ENCODE peak calls at places on chromosome 22, in six cellular contexts. T is cardiac muscle cell, H is endodermal cell, R is stomach, V is Peyer's patch, J is OCI-LY7. U is an unnamed sample. For H3K4me1, the result is how much of the 10 kb centered on the place peaks cover.

GRCh38 chr22:19759459-19759993 is 1.1 kb upstream of the TBX1 start:
- DNase-seq in H (peak), T (no peak), R (no peak), V (no peak), J (no peak), U (no peak)

GRCh38 chr22:17396531-17396930 is 27.3 kb downstream of the CECR2 start:
- DNase-seq in H (no peak), V (no peak), T (no peak), R (no peak), J (no peak), U (no peak)

GRCh38 chr22:19848298-19849224 is 6.1 kb downstream of the GNB1L start:
- DNase-seq in J (no peak), R (peak), H (peak), V (peak), T (no peak), U (peak)

GRCh38 chr22:31212783-31213626 is 907 bp downstream of the LIMK2 start:
- DNase-seq in J (peak), V (peak), T (no peak), R (no peak), H (peak), U (no peak)

GRCh38 chr22:50737728-50738648 is at the start of gene ACR:
- DNase-seq in H (peak), R (peak), V (peak), T (no peak), J (no peak), U (no peak)

GRCh38 chr22:20084547-20085413 is 4.7 kb downstream of the DGCR8 start:
- DNase-seq in V (peak), R (peak), J (peak), H (peak), T (peak), U (no peak)

GRCh38 chr22:33065230-33065629 is 7.0 kb upstream of the SYN3 start:
- DNase-seq in R (no peak), H (no peak), T (no peak), V (no peak), J (no peak), U (no peak)

GRCh38 chr22:31650391-31650790 is 11.6 kb downstream of the PISD start:
- DNase-seq in R (no peak), T (peak), J (no peak), V (no peak), H (no peak), U (no peak)

GRCh38 chr22:30922151-30922611 is 46.4 kb downstream of the MORC2 start:
- DNase-seq in V (peak), T (peak), R (peak), J (peak), H (no peak), U (peak)

GRCh38 chr22:38513063-38513462 is 7.0 kb upstream of the DDX17 start:
- DNase-seq in H (peak), T (no peak), V (no peak), R (no peak), J (peak), U (no peak)

GRCh38 chr22:24434472-24435322 is 7.3 kb downstream of the ADORA2A start:
- DNase-seq in V (peak), H (peak), T (peak), J (peak), R (peak), U (no peak)

GRCh38 chr22:50436841-50437341 is 37.9 kb downstream of the SBF1 start:
- DNase-seq in J (no peak), T (no peak), H (no peak), V (no peak), R (no peak), U (no peak)

GRCh38 chr22:32701021-32701420 is 100.5 kb upstream of the TIMP3 start:
- DNase-seq in V (no peak), J (no peak), R (no peak), H (no peak), T (peak), U (no peak)

GRCh38 chr22:40635008-40635939 is 1.2 kb downstream of the MRTFA start:
- DNase-seq in V (no peak), T (peak), H (peak), R (no peak), J (no peak), U (no peak)

GRCh38 chr22:44668190-44668885 is 33.7 kb upstream of the PRR5 start:
- DNase-seq in V (no peak), J (no peak), R (no peak), T (peak), H (peak), U (no peak)

GRCh38 chr22:44566911-44567310 is 68.9 kb upstream of the RTL6 start:
- DNase-seq in T (no peak), J (no peak), V (peak), R (no peak), H (no peak), U (no peak)

GRCh38 chr22:41768420-41768819 is 32.1 kb upstream of the CCDC134 start:
- DNase-seq in V (no peak), H (no peak), R (no peak), J (no peak), T (peak), U (no peak)

GRCh38 chr22:27203276-27203660 is 545.9 kb downstream of the MIAT start:
- DNase-seq in J (no peak), V (no peak), R (no peak), H (no peak), T (no peak), U (no peak)

GRCh38 chr22:30212363-30212995 is 34.1 kb downstream of the LIF start:
- DNase-seq in V (no peak), J (no peak), R (peak), T (peak), H (no peak), U (no peak)

GRCh38 chr22:40668611-40669390 is 10.5 kb upstream of the MCHR1 start:
- DNase-seq in V (no peak), R (no peak), H (no peak), T (peak), J (no peak), U (no peak)

GRCh38 chr22:39896313-39896996 is 2.9 kb upstream of the ENTHD1 start:
- DNase-seq in V (no peak), J (no peak), H (no peak), R (no peak), T (no peak), U (no peak)

GRCh38 chr22:49976439-49977175 is 16.0 kb downstream of the PIM3 start:
- DNase-seq in T (no peak), R (peak), J (peak), H (no peak), V (no peak), U (no peak)

GRCh38 chr22:44727709-44728108 is 24.7 kb upstream of the ARHGAP8 start:
- DNase-seq in V (no peak), R (no peak), H (no peak), J (no peak), T (no peak), U (no peak)

GRCh38 chr22:50118557-50119168 is 28.9 kb downstream of the MOV10L1 start:
- DNase-seq in V (no peak), H (no peak), T (peak), R (no peak), J (no peak), U (no peak)

GRCh38 chr22:40332319-40332781 is 13.9 kb upstream of the ADSL start:
- DNase-seq in H (peak), T (peak), V (no peak), J (no peak), R (no peak), U (no peak)

GRCh38 chr22:17283423-17283822 is 64.2 kb upstream of the ADA2 start:
- DNase-seq in V (no peak), H (peak), R (no peak), T (no peak), J (no peak), U (no peak)

GRCh38 chr22:39621826-39622225 is 51.3 kb downstream of the CACNA1I start:
- DNase-seq in J (no peak), V (no peak), R (no peak), H (no peak), T (no peak), U (no peak)

GRCh38 chr22:33529424-33530113 is 390.7 kb downstream of the LARGE1 start:
- DNase-seq in R (no peak), H (no peak), V (no peak), J (no peak), T (peak), U (no peak)

GRCh38 chr22:49913026-49913425 is 5.2 kb downstream of the ALG12 start:
- DNase-seq in H (no peak), R (no peak), V (no peak), T (no peak), J (no peak), U (no peak)

GRCh38 chr22:29269731-29270474 is 1.8 kb downstream of the EWSR1 start:
- DNase-seq in R (no peak), V (no peak), H (no peak), T (peak), J (peak), U (no peak)

GRCh38 chr22:31620756-31621480 is 41.1 kb downstream of the PISD start:
- DNase-seq in T (no peak), J (no peak), R (no peak), V (no peak), H (no peak), U (no peak)

GRCh38 chr22:38397189-38398097 is 57.6 kb downstream of the KCNJ4 start:
- DNase-seq in R (no peak), T (peak), H (peak), V (peak), J (peak), U (no peak)

GRCh38 chr22:39290248-39290720 is 29.1 kb downstream of the RPL3 start:
- DNase-seq in V (no peak), T (no peak), J (no peak), H (no peak), R (no peak), U (no peak)

GRCh38 chr22:35609761-35610160 is 7.4 kb downstream of the MB start:
- DNase-seq in T (no peak), H (no peak), R (no peak), J (no peak), V (no peak), U (no peak)

GRCh38 chr22:35611200-35611890 is 5.8 kb downstream of the MB start:
- DNase-seq in H (no peak), T (no peak), R (no peak), J (no peak), V (no peak), U (no peak)

GRCh38 chr22:35610741-35611140 is 6.4 kb downstream of the MB start:
- DNase-seq in J (no peak), H (no peak), T (no peak), V (no peak), R (no peak), U (no peak)

GRCh38 chr22:35608088-35608487 is 9.0 kb downstream of the MB start:
- DNase-seq in H (no peak), J (no peak), T (no peak), V (no peak), R (no peak), U (no peak)

GRCh38 chr22:35609261-35609660 is 7.9 kb downstream of the MB start:
- DNase-seq in H (no peak), V (no peak), R (no peak), T (no peak), J (no peak), U (no peak)
- H3K27ac ChIP-seq in H (no peak), V (no peak), R (no peak), T (peak), J (no peak), U (no peak)

DNA sequence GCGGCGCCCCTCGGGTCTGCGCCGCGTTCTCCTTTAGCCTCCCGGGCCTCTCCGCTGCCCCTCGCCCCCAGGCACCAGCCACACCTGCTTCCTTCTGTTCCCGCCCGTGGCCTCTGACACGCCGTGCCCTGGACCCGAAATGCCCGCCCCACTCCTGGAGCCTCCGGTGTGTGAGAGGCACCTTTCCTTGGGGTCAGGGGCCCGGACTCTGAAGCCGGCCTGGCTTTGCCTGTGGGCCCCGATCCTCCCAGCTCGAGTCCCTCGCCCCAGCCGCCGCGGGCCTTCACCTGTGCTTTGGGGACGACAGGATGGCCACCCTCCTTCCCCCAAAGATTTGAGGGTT is 661 bp upstream of the CDPF1 start:
- DNase-seq in R (no peak), H (no peak), V (peak), T (no peak), J (peak), U (no peak)
- H3K4me1 ChIP-seq in R (under half), H (under half), V (under half), T (under half), J (under half), U (under half)

GRCh38 chr22:23119492-23120414 is 22.0 kb downstream of the RSPH14 start:
- DNase-seq in V (no peak), J (no peak), H (no peak), T (no peak), R (no peak), U (no peak)
- TF ChIP-seq CTCF in V (no peak), J (no peak), H (peak), T (no peak), R (no peak), U (no peak)

GRCh38 chr22:42963231-42963595 is 51.7 kb downstream of the PACSIN2 start:
- DNase-seq in H (peak), V (no peak), T (no peak), J (no peak), R (no peak), U (no peak)

GRCh38 chr22:42961815-42962214 is 53.1 kb downstream of the PACSIN2 start:
- DNase-seq in T (no peak), V (no peak), H (no peak), J (no peak), R (no peak), U (no peak)

GRCh38 chr22:42964994-42965699 is 49.8 kb downstream of the PACSIN2 start:
- DNase-seq in J (no peak), V (no peak), R (no peak), T (no peak), H (peak), U (no peak)

GRCh38 chr22:42960146-42960509 is 54.8 kb downstream of the PACSIN2 start:
- DNase-seq in V (no peak), H (peak), J (no peak), R (no peak), T (no peak), U (no peak)

DNA sequence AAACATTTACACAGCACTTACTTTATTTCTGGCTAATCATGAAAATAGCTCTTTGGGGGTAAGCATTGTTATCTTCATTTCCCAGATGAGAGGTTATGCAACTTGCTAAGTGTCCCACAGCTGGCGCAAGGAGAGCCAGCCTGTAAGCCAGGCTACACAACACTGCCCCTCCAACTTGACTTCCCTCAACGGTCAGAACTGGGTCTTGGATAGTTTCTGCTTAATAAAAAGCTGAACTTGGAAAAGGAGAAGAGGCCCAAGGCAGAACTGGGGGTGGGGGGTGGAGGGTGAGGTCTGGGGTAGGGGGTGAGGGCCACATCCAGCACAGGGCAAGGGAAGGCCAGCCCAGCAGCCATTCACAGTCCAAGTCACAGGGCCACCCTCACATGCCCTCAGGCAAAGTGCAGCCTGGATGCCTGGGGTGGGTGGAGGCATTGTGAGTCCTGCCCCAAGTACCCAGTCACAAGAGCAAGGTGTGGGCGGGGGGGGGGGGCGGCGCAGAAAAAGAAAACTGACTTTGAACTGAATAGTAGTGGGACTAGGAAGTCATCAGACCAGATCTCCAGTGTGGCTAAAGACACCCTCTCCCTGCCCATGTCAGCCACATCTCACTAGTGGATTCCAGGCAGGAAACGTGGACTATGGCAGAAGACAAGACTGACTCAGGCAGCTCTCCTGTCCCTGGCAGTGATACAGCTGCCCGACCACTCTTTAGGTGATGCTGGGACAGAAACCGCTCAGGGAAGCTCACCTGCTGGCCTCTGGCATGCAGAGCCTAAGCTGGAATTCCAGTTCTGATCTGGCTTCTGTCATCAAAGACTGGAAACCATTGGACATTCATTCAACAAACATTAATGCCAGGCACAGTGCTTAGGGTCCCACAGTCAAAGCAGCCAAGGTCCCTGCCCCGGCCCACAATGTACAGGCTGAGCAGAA is 52.4 kb downstream of the PACSIN2 start:
- DNase-seq in H (peak), V (peak), T (peak), J (no peak), R (peak), U (no peak)
- H3K27ac ChIP-seq in H (no peak), V (peak), T (no peak), J (no peak), R (peak), U (peak)

GRCh38 chr22:37166675-37167066 is 17.0 kb upstream of the IL2RB start:
- DNase-seq in R (peak), V (peak), H (peak), T (peak), J (peak), U (peak)
- H3K4me1 ChIP-seq in R (under half), V (under half), H (under half), T (under half), J (under half), U (under half)